ENCODE peak calls at places on chromosomes 4 and X, in ten cellular contexts. B is NCI-H1694 treated with DMSO at 0.1 percent for 48 hours, X is stomach, Z is GM13977, Y is esophagus squamous epithelium, H is HEK293T, G is Daoy, A is left cardiac atrium, D is A549, F is left lung. S is an unnamed sample.

GRCh38 chrX:17967888-17968287 is 106.8 kb upstream of the RAI2 start:
- DNase-seq in H (no peak), D (no peak), G (no peak), Y (no peak), A (no peak), F (no peak), Z (no peak), B (no peak), X (peak), S (no peak)

GRCh38 chrX:66635360-66635759 is 3.5 kb downstream of the EDA2R start:
- DNase-seq in G (no peak), D (no peak), F (no peak), Y (no peak), A (no peak), B (no peak), H (no peak), Z (no peak), X (no peak), S (peak)

GRCh38 chrX:123186796-123187195 is 2.7 kb downstream of the GRIA3 start:
- DNase-seq in X (no peak), F (no peak), A (no peak), B (no peak), Y (no peak), Z (no peak), G (no peak), H (no peak), D (no peak), S (no peak)

GRCh38 chrX:67437821-67438220 is 106.0 kb upstream of the AR start:
- DNase-seq in Y (no peak), G (no peak), A (no peak), B (no peak), F (no peak), H (no peak), X (no peak), D (no peak), Z (no peak), S (no peak)

GRCh38 chr4:184473515-184474260 is 662 bp downstream of the IRF2 start:
- DNase-seq in G (peak), X (peak), A (peak), Y (no peak), H (peak), D (peak), F (peak), Z (peak), B (no peak), S (peak)

GRCh38 chr4:47538516-47538915 is 53.4 kb downstream of the ATP10D start:
- DNase-seq in G (no peak), H (no peak), X (no peak), Z (no peak), F (no peak), A (no peak), D (no peak), B (no peak), Y (no peak), S (no peak)

GRCh38 chr4:828641-829271 is 2.8 kb upstream of the CPLX1 start:
- DNase-seq in H (peak), D (peak), X (peak), Z (no peak), Y (no peak), B (no peak), A (no peak), G (peak), F (peak), S (no peak)

GRCh38 chr4:44448548-44449443 is at the start of gene KCTD8:
- DNase-seq in F (peak), Y (peak), G (peak), H (peak), D (peak), B (peak), Z (peak), A (peak), X (peak), S (peak)

GRCh38 chr4:25814323-25814722 is 48.5 kb downstream of the SEL1L3 start:
- DNase-seq in Z (no peak), D (peak), Y (no peak), X (peak), H (no peak), G (no peak), B (no peak), A (peak), F (no peak), S (no peak)

GRCh38 chr4:84503495-84504437 is 4.7 kb upstream of the NKX6-1 start:
- DNase-seq in B (peak), Z (peak), D (peak), Y (no peak), F (no peak), A (no peak), H (peak), X (no peak), G (peak), S (peak)

GRCh38 chr4:95599777-95600436 is 51.1 kb upstream of the UNC5C start:
- DNase-seq in B (no peak), Z (peak), D (no peak), F (no peak), H (no peak), X (no peak), A (no peak), Y (no peak), G (no peak), S (peak)

GRCh38 chr4:176343286-176343685 is 23.5 kb downstream of the SPCS3 start:
- DNase-seq in X (no peak), Z (no peak), Y (no peak), F (peak), B (no peak), A (no peak), G (no peak), H (no peak), D (no peak), S (no peak)

S was measured in H4.